ENCODE peak calls at places on chromosomes 11 and 22, in five cellular contexts. P is transverse colon, K is body of pancreas, H is heart left ventricle, C is AG09309. O is an unnamed sample.

GRCh38 chr11:65041206-65042035 is at the start of gene SAC3D1:
- DNase-seq in P (peak; percentile 73), K (no peak), H (no peak), C (no peak), O (peak; percentile 11)

GRCh38 chr11:46367244-46367915 is 14.1 kb upstream of the MDK start:
- DNase-seq in K (peak; percentile 71), H (peak; percentile 68), P (peak; percentile 72), C (no peak), O (no peak)

GRCh38 chr11:23732026-23732425 is 764.8 kb upstream of the LUZP2 start:
- DNase-seq in H (no peak), C (no peak), P (no peak), K (no peak), O (no peak)

GRCh38 chr22:42388130-42388797 is 43.9 kb downstream of the NFAM1 start:
- DNase-seq in C (no peak), K (peak; percentile 23), H (no peak), P (no peak), O (no peak)

GRCh38 chr22:19693581-19693980 is 20.7 kb upstream of the SEPTIN5 start:
- DNase-seq in C (no peak), H (no peak), P (no peak), K (no peak), O (no peak)

GRCh38 chr11:68326334-68327215 is 14.2 kb downstream of the LRP5 start:
- DNase-seq in K (no peak), C (no peak), H (no peak), P (peak; percentile 35), O (no peak)

GRCh38 chr22:49764151-49764581 is 63.5 kb downstream of the BRD1 start:
- DNase-seq in H (peak; percentile 27), C (no peak), P (peak; percentile 5), K (no peak), O (no peak)

GRCh38 chr22:35894464-35894878 is 134.2 kb downstream of the RBFOX2 start:
- DNase-seq in H (peak; percentile 61), C (no peak), K (no peak), P (peak; percentile 15), O (no peak)

GRCh38 chr11:112345708-112346107 is 85.0 kb upstream of the PLET1 start:
- DNase-seq in P (no peak), K (no peak), C (no peak), H (no peak), O (no peak)

GRCh38 chr11:118364956-118365615 is 5.7 kb downstream of the UBE4A start:
- DNase-seq in P (no peak), C (no peak), K (no peak), H (no peak), O (no peak)

GRCh38 chr11:7430496-7430895 is 54.8 kb upstream of the OLFML1 start:
- DNase-seq in H (no peak), K (no peak), C (no peak), P (no peak), O (no peak)

GRCh38 chr11:128244896-128245295 is 342.5 kb downstream of the ETS1 start:
- DNase-seq in K (no peak), P (no peak), C (no peak), H (no peak), O (no peak)

GRCh38 chr11:10918698-10919097 is 60.8 kb upstream of the ZBED5 start:
- DNase-seq in H (no peak), P (no peak), K (no peak), C (no peak), O (no peak)

GRCh38 chr11:95067828-95068244 is 1.1 kb downstream of the SRSF8 start:
- DNase-seq in K (no peak), P (no peak), H (peak; percentile 33), C (no peak), O (peak; percentile 31)

GRCh38 chr11:529740-530411 is 5.5 kb downstream of the HRAS start:
- DNase-seq in P (no peak), H (no peak), C (no peak), K (no peak), O (no peak)

GRCh38 chr11:11660351-11660750 is 38.5 kb upstream of the GALNT18 start:
- DNase-seq in H (no peak), C (no peak), K (no peak), P (no peak), O (no peak)

GRCh38 chr11:16216831-16217230 is 139.5 kb downstream of the SOX6 start:
- DNase-seq in H (no peak), C (no peak), K (no peak), P (no peak), O (no peak)

GRCh38 chr11:74701351-74701750 is 29.9 kb downstream of the CHRDL2 start:
- DNase-seq in P (no peak), C (no peak), K (no peak), H (no peak), O (no peak)
- TF ChIP-seq CTCF in P (no peak), C (no peak), K (no peak), H (no peak), O (peak; percentile 27)

DNA sequence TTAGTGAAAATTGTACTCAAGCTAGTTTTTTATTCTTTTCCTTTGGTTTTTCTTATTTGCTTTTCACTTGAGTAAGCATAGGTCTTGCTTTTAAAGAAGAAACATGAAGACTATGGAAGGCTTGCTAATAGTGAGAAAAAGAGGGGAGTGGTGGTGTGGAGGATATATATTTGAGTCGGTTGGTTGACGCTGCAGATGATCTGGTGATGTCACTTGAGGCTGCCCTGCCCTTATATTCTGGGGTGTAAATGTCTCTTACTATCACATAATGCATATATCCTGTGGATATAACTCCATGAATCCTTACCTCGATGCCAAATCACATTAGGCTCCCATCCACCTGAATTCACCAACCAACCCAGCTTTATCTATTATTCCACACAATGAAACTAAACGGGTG is 2.9 kb downstream of the GRIA4 start:
- DNase-seq in K (no peak), C (no peak), H (no peak), P (no peak), O (no peak)
- H3K4me3 ChIP-seq in K (no peak overlapping the region), C (no peak overlapping the region), H (no peak overlapping the region), P (no peak overlapping the region), O (no peak overlapping the region)

DNA sequence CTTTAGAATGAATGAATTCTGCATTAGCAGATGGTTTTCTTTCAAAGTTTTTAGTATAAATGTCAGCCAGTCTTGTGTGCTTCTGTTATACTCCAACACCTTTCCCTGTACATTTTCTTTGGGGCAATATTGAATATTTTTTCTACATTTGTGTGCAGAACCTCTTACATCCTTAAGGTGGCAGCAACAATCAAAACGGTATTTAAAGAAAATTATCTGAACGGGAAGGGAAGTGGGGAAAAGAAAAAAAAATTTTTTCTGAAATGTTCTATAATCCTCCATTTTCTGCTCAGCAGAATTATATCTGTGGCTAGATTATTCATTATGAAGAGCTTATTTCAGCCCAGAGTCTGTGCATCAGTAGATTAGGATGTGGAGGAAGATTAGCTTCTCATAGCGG is 347.3 kb upstream of the RAG2 start:
- DNase-seq in P (no peak), C (no peak), H (no peak), K (no peak), O (no peak)
- TF ChIP-seq CTCF in P (peak; percentile 33), C (peak; percentile 10), H (peak; percentile 23), K (peak; percentile 29), O (peak; percentile 47)

DNA sequence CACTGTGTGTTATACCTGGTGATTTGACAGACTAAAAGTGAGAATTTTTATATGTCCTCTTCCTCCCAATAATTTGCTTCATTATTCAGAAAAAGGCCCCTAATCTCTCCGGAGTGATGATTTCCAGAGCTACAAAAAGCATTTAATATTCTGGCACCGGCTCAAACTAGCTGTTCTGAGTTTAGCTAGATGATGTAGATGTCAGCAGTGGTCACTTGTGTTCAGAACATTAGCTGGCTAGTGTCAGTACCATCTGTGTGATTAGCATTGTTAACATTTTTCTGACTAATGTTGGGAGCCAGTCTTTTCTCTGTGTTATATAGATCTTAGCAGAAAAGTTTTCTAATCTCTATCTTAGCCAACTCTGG is 68.7 kb upstream of the RRM1 start:
- DNase-seq in K (no peak), P (no peak), C (no peak), H (no peak), O (peak; percentile 56)
- H3K4me3 ChIP-seq in K (no peak overlapping the region), P (no peak overlapping the region), C (no peak overlapping the region), H (no peak overlapping the region), O (no peak overlapping the region)

GRCh38 chr11:61392991-61393595 is 706 bp downstream of the TMEM216 start:
- DNase-seq in C (no peak), K (no peak), H (no peak), P (no peak), O (no peak)
- TF ChIP-seq CTCF in C (peak; percentile 47), K (no peak), H (no peak), P (no peak), O (peak; percentile 49)

DNA sequence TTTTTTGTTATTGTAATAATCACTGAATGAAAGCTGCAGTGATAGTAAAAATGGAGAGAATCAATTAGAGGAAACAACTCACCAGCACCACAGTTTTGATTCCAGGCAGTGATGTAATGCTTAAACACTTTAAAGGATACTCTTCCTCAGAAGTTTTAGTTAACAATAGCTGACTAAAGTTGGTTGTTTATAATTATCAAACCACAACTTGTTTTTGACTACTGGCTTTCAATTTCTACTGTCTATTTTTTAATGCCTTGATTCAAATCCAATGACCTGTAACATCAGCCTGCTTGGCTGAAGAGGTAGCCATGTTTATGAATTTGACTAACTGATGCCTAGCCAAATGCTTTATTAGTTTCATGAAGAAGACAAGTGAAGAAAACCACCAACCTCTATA is 18.2 kb upstream of the CASP12 start:
- DNase-seq in P (no peak), K (no peak), C (no peak), H (no peak), O (no peak)
- H3K4me3 ChIP-seq in P (no peak overlapping the region), K (no peak overlapping the region), C (no peak overlapping the region), H (no peak overlapping the region), O (no peak overlapping the region)

DNA sequence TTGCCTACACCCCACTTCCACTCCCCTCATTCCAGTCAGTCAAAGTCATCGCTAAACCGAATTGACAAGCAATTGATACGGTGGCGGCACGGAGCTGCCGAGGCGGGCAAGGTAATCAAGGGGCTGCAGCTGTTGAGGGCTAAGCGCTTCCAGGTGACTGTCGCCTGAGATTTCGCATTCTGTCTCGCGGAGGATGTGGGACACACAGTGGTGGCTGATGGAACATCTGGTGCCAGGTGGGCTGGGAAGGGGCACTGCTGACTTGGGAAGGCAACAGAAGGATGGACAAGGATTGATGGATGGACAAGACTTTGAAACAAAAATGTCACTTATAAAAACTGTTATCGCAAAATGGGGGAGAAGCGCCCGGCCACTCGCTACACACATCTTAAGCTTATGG is 109.6 kb downstream of the RCN1 start:
- DNase-seq in P (no peak), C (no peak), K (no peak), H (no peak), O (no peak)
- TF ChIP-seq CTCF in P (no peak), C (no peak), K (no peak), H (no peak), O (no peak)

GRCh38 chr11:76641905-76642304 is 28.6 kb downstream of the LRRC32 start:
- DNase-seq in K (no peak), P (no peak), H (no peak), C (no peak), O (no peak)
- H3K4me3 ChIP-seq in K (no peak overlapping the region), P (no peak overlapping the region), H (no peak overlapping the region), C (no peak overlapping the region), O (no peak overlapping the region)

DNA sequence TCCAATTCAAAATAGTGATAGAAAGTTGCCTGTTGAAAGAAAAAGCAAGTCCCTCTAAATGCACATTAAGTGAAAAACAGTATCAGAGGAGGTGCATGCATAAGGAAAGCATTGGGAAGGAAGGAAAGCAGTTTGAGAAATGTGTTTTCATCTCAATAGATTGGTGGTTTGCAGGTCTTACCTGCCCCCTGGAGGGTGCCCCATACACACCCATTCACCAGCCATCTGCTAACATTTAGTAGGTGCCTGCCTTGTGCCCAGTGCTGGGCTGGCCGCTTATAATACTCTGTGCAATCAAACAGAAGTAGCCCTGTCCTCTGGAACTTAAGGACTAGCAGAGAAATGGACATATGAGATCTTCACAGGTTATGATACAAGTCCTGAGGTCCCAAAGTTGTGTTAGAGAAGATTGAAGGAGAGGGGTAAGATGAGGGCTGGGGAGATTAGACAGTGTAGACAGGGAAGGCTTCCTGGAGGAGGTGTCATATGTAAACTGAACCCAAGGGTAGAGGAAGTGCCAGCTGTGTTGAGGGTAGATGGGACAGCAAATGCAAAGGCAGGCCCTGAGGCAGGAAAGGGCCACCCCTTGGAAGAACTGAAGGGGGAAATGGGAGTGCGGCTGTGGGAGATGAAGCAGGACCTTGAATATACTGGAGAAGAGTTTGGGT is 184.2 kb downstream of the MN1 start:
- DNase-seq in P (no peak), H (no peak), C (no peak), K (no peak), O (no peak)
- TF ChIP-seq CTCF in P (no peak), H (no peak), C (no peak), K (no peak), O (peak; percentile 34)

O was measured in retinal pigment epithelial cell.